ENCODE peak calls at places on chromosomes 12 and 14, in five cellular contexts. R is IMR-90, P is astrocyte of the cerebellum, V is fibroblast of mammary gland, W is RWPE1. Q is an unnamed sample.

GRCh38 chr14:66105819-66106218 is 380.4 kb upstream of the CCDC196 start:
- DNase-seq in R (no peak), P (no peak), V (peak), W (peak), Q (peak)

GRCh38 chr12:118206107-118206412 is 70.1 kb downstream of the PEBP1 start:
- DNase-seq in R (no peak), P (no peak), V (peak), W (no peak), Q (no peak)

GRCh38 chr12:55227643-55228042 is 6.8 kb downstream of the OR10A7 start:
- DNase-seq in R (no peak), P (no peak), V (no peak), W (no peak), Q (no peak)

GRCh38 chr12:13066459-13066858 is 22.3 kb downstream of the FAM234B start:
- DNase-seq in R (no peak), P (no peak), V (no peak), W (no peak), Q (no peak)

GRCh38 chr14:79325071-79325470 is 886.2 kb downstream of the DIO2 start:
- DNase-seq in R (peak), P (no peak), V (no peak), W (no peak), Q (no peak)

GRCh38 chr12:47900480-47901129 is 4.2 kb downstream of the VDR start:
- DNase-seq in R (no peak), P (no peak), V (no peak), W (no peak), Q (peak)

GRCh38 chr12:126883737-126884136 is 1383.2 kb upstream of the TMEM132C start:
- DNase-seq in R (no peak), P (no peak), V (no peak), W (no peak), Q (no peak)

GRCh38 chr12:124389537-124390441 is 94.9 kb downstream of the RFLNA start:
- DNase-seq in R (no peak), P (no peak), V (no peak), W (no peak), Q (peak)

GRCh38 chr12:109888179-109889020 is 8.1 kb upstream of the GLTP start:
- DNase-seq in R (peak), P (no peak), V (peak), W (peak), Q (peak)

GRCh38 chr14:58789756-58790155 is 152.0 kb downstream of the DACT1 start:
- DNase-seq in R (no peak), P (no peak), V (no peak), W (no peak), Q (no peak)

GRCh38 chr12:104216461-104217058 is 981 bp downstream of the TXNRD1 start:
- DNase-seq in R (no peak), P (no peak), V (no peak), W (no peak), Q (no peak)

GRCh38 chr14:35964736-35965135 is 138.6 kb downstream of the BRMS1L start:
- DNase-seq in R (no peak), P (no peak), V (no peak), W (no peak), Q (no peak)

GRCh38 chr14:29078810-29079522 is 312.4 kb downstream of the FOXG1 start:
- DNase-seq in R (no peak), P (no peak), V (no peak), W (no peak), Q (no peak)

GRCh38 chr12:111276189-111276588 is 92.7 kb downstream of the PHETA1 start:
- DNase-seq in R (peak), P (no peak), V (peak), W (no peak), Q (no peak)

GRCh38 chr12:42315108-42315507 is 10.8 kb downstream of the ZCRB1 start:
- DNase-seq in R (no peak), P (no peak), V (no peak), W (no peak), Q (no peak)

GRCh38 chr14:77730976-77731497 is 23.1 kb downstream of the SLIRP start:
- DNase-seq in R (peak), P (no peak), V (peak), W (no peak), Q (no peak)

GRCh38 chr14:81132492-81132891 is 88.3 kb downstream of the GTF2A1 start:
- DNase-seq in R (no peak), P (no peak), V (no peak), W (no peak), Q (no peak)

GRCh38 chr12:28966049-28966778 is 182.9 kb upstream of the FAR2 start:
- DNase-seq in R (peak), P (peak), V (peak), W (no peak), Q (no peak)

GRCh38 chr12:68743416-68743815 is 2.6 kb upstream of the SLC35E3 start:
- DNase-seq in R (no peak), P (no peak), V (no peak), W (no peak), Q (no peak)

GRCh38 chr14:52124791-52125661 is 56.2 kb upstream of the NID2 start:
- DNase-seq in R (peak), P (no peak), V (peak), W (peak), Q (peak)

GRCh38 chr14:34931206-34931605 is 51.6 kb upstream of the SRP54 start:
- DNase-seq in R (peak), P (no peak), V (peak), W (no peak), Q (peak)

GRCh38 chr14:68365228-68365627 is 427.6 kb downstream of the ZFP36L1 start:
- DNase-seq in R (peak), P (no peak), V (peak), W (peak), Q (peak)

GRCh38 chr12:5191803-5192538 is 148.3 kb downstream of the KCNA5 start:
- DNase-seq in R (no peak), P (no peak), V (no peak), W (no peak), Q (no peak)

GRCh38 chr14:70780396-70781075 is 28.8 kb downstream of the MAP3K9 start:
- DNase-seq in R (no peak), P (no peak), V (no peak), W (no peak), Q (no peak)

GRCh38 chr12:98002887-98003493 is 512.4 kb upstream of the TMPO start:
- DNase-seq in R (peak), P (peak), V (peak), W (peak), Q (no peak)

GRCh38 chr12:28088566-28089277 is 101.5 kb upstream of the CCDC91 start:
- DNase-seq in R (no peak), P (no peak), V (no peak), W (no peak), Q (no peak)

GRCh38 chr14:103721334-103722120 is 5.9 kb downstream of the ZFYVE21 start:
- DNase-seq in R (peak), P (peak), V (peak), W (peak), Q (peak)

GRCh38 chr14:91367173-91368171 is 50.1 kb downstream of the CCDC88C start:
- DNase-seq in R (peak), P (peak), V (no peak), W (peak), Q (peak)

GRCh38 chr12:55820679-55821078 is 2.8 kb downstream of the ORMDL2 start:
- DNase-seq in R (no peak), P (no peak), V (peak), W (no peak), Q (no peak)

GRCh38 chr12:111056618-111057521 is 136.5 kb upstream of the MYL2 start:
- DNase-seq in R (no peak), P (no peak), V (no peak), W (no peak), Q (no peak)

GRCh38 chr12:22979854-22980253 is 354.9 kb downstream of the ETNK1 start:
- DNase-seq in R (no peak), P (no peak), V (peak), W (no peak), Q (no peak)

GRCh38 chr12:54628186-54628846 is 6.4 kb downstream of the LACRT start:
- DNase-seq in R (no peak), P (no peak), V (no peak), W (no peak), Q (no peak)

GRCh38 chr12:3165311-3165931 is 88.2 kb downstream of the TSPAN9 start:
- DNase-seq in R (no peak), P (no peak), V (no peak), W (no peak), Q (no peak)

DNA sequence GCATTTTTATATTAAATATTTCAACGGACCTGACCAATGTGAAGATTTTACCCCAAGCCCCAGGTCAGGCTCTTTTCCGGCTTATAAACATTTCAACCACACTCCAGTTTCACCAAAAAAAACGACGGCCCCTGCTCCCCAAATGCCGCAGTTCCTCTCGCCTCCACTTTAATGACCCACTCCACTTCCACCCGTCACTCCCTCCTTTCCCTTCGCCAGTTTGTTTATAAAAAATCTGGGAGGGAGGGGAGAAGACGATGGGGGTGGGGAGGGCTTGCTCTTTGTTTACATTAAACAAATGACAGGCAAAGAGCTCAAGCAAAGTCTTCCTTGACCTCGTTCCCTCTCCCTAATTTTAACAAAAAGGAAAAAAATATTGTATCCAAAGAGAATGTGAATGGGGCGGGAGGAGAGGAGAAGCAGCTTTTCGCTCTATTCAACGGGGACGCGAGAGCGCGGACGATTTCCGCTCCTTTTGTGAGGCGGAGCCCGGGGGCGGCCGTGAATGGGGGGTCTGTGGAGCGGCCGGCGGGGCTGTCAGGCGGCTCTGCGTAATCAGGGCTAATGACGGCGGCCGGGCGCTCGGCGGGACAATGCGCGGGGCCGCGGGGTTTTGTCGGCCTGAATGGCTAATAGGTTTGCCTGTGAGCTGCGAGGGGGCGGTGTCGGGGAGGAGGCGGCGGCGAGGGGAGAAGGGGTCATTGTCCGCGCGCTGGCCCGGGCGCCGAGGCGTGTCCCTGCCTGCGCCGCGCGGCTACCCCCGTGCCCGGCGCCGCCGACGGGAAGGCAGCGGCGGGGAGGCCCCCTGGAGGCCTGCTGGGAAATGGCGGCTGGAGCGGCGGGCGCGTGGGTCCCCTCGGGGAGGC is 5.7 kb downstream of the SIX6 start:
- DNase-seq in R (no peak), P (no peak), V (no peak), W (no peak), Q (peak)
- TF ChIP-seq CTCF in R (peak), P (no peak), V (peak), W (peak), Q (no peak)

DNA sequence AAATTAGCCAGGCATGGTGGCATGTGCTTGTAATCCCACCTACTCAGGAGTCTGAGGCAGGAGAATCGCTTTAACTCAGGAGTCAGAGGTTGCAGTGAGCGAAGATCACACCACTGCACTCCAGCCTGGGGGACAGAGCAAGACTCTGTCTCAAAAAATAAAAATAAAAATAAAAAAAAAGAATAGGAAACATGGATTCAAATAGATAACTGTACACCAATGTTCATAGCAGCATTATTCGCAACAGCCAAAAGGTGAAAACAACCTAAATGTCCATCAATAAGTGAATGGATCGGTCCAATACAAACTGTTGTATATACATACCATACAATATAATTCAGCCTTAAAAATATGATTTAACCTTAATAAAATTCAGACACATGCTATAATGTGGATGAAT is 3.1 kb upstream of the RIPK3 start:
- DNase-seq in R (no peak), P (no peak), V (no peak), W (no peak), Q (no peak)
- TF ChIP-seq CTCF in R (no peak), P (no peak), V (no peak), W (no peak), Q (no peak)

GRCh38 chr14:73261520-73262426 is 24.5 kb downstream of the PAPLN start:
- DNase-seq in R (no peak), P (no peak), V (no peak), W (no peak), Q (no peak)
- TF ChIP-seq CTCF in R (no peak), P (no peak), V (no peak), W (no peak), Q (no peak)

GRCh38 chr14:101591582-101591981 is 30.3 kb downstream of the DIO3 start:
- DNase-seq in R (no peak), P (no peak), V (no peak), W (no peak), Q (no peak)

GRCh38 chr14:101591121-101591520 is 29.8 kb downstream of the DIO3 start:
- DNase-seq in R (no peak), P (no peak), V (no peak), W (no peak), Q (no peak)

GRCh38 chr14:101595349-101595748 is 34.1 kb downstream of the DIO3 start:
- DNase-seq in R (no peak), P (no peak), V (no peak), W (no peak), Q (no peak)

GRCh38 chr14:101594511-101595148 is 33.3 kb downstream of the DIO3 start:
- DNase-seq in R (no peak), P (no peak), V (no peak), W (no peak), Q (no peak)

DNA sequence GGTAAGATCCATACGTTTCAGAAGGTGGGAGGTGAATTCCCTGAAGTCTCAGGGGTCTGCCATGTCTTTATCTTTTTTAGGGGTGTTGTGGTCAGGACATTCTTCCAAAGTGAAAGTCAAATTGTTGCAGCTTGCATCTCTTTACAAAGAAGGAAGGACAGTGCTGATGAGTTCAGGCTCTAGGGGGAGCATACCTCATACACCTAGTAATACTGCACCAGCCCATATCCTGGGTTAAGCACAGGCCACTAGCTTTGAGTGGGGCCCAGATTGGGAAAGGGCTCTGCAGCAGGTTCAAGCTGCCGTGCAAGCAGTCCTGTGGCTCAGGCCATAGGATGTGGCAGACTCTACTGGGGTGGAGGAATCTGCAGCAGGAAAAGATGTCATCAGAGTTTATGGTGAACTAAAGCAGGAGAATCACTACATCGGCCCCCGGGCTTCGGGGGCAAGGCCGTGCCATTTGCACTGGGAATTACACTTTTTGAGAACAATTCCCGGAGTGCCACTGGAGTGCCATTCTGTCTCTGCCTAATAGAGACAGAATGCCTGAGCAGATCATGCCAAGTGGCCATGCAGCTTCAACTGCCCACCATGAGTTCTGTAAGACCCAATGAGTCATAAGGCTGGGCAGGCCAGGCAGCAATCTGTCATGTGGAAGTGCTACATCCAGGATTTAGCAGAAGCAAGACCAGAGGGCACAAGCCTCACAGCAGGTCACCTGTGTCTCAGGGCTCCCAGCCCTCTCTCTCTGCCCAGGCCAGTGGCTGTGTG is 32.3 kb downstream of the DIO3 start:
- DNase-seq in R (no peak), P (no peak), V (no peak), W (no peak), Q (peak)
- TF ChIP-seq CTCF in R (no peak), P (no peak), V (no peak), W (no peak), Q (no peak)

DNA sequence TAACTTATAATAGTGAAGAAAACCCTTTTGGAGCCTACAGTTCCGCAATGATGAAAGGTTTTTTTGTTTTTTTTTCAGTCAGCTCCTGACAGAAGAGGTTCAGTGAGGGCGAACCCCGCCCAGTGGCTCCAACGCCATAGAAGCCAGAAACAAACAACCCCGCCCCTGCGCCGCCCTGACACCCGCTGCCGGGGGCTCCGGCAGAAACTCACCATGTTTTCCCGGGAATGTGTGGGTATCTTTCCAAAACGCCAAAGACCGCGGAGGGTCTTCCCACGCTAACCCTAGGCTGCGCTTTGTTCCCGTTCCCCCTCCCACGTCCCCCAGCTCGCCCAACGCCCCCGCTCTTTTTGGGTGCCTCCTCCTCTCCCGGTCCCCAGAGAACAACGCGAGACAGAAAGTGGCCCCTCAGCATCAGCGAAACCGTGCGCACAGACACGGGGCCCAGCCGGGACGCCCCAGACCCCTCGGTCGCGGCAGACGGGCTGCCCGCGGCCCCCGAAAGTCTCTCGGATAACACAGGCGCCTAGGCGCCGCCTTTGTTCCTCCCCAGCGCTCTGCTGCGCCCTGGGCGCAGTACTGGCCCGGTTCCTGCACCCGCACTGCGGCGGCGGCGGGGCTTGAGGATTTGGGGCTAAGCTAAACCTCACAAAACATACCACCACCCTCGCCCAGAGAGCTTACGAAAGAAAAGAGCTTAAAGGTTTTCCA is 520 bp downstream of the TUBA1A start:
- DNase-seq in R (peak), P (no peak), V (peak), W (peak), Q (peak)
- TF ChIP-seq CTCF in R (no peak), P (no peak), V (no peak), W (no peak), Q (peak)

GRCh38 chr14:37890095-37890494 is 294.7 kb downstream of the TTC6 start:
- DNase-seq in R (no peak), P (no peak), V (no peak), W (no peak), Q (no peak)
- TF ChIP-seq CTCF in R (peak), P (peak), V (peak), W (peak), Q (no peak)

GRCh38 chr14:61563880-61564622 is 131.3 kb upstream of the HIF1A start:
- DNase-seq in R (no peak), P (no peak), V (peak), W (no peak), Q (no peak)

GRCh38 chr14:61565836-61566536 is 129.3 kb upstream of the HIF1A start:
- DNase-seq in R (peak), P (no peak), V (peak), W (peak), Q (peak)

GRCh38 chr14:61565181-61565580 is 130.1 kb upstream of the HIF1A start:
- DNase-seq in R (peak), P (no peak), V (peak), W (no peak), Q (no peak)

GRCh38 chr14:61563162-61563511 is 132.2 kb upstream of the HIF1A start:
- DNase-seq in R (no peak), P (no peak), V (no peak), W (no peak), Q (no peak)

GRCh38 chr14:61564623-61565091 is 130.7 kb upstream of the HIF1A start:
- DNase-seq in R (peak), P (peak), V (peak), W (peak), Q (peak)
- TF ChIP-seq CTCF in R (peak), P (no peak), V (no peak), W (no peak), Q (no peak)

GRCh38 chr14:86038401-86038985 is 508.5 kb downstream of the FLRT2 start:
- DNase-seq in R (peak), P (peak), V (peak), W (peak), Q (peak)

DNA sequence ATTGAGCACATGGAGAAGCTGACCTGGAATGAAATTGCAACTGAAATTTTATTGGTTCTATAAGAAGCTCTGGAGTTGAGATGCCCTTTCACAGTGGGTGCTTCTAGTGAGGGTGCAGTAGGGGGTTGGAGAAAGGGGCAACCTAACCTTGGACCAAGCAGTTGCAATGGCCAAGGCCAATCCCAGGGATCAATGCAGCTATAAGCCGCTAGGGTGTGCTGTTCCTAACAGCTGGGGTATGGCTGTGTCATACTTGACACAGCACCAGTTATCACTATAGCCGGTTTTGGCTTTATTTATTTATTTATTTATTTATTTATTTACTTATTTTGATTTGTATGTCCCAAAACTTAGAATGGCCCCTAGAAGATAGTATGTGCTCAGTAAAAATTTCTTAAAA is 505.9 kb downstream of the FLRT2 start:
- DNase-seq in R (no peak), P (no peak), V (peak), W (no peak), Q (no peak)
- TF ChIP-seq CTCF in R (peak), P (peak), V (peak), W (no peak), Q (peak)